ENCODE peak calls at places on chromosomes 12 and 14, in five cellular contexts. H, M, W, F and E are unnamed samples.

GRCh38 chr14:100557658-100558057 is 29.6 kb downstream of the BEGAIN start:
- DNase-seq in H (no peak), M (no peak), W (no peak), F (no peak), E (peak; percentile 56)

GRCh38 chr12:18340186-18340585 is 78.9 kb downstream of the PIK3C2G start:
- DNase-seq in H (no peak), M (no peak), W (no peak), F (no peak), E (no peak)

GRCh38 chr12:26771861-26772260 is 61.1 kb downstream of the ITPR2 start:
- DNase-seq in H (no peak), M (no peak), W (no peak), F (no peak), E (no peak)

GRCh38 chr14:65509842-65510241 is 97.3 kb downstream of the FUT8 start:
- DNase-seq in H (no peak), M (no peak), W (no peak), F (no peak), E (no peak)

GRCh38 chr14:60094306-60094897 is 2.7 kb downstream of the PCNX4 start:
- DNase-seq in H (no peak), M (peak; percentile 10), W (no peak), F (no peak), E (no peak)

GRCh38 chr14:60721331-60722162 is 2.6 kb downstream of the SIX4 start:
- DNase-seq in H (peak; percentile 59), M (peak; percentile 52), W (peak; percentile 23), F (peak; percentile 61), E (no peak)

GRCh38 chr14:77098470-77099353 is 654 bp downstream of the CIPC start:
- DNase-seq in H (no peak), M (peak; percentile 94), W (no peak), F (no peak), E (peak; percentile 15)

GRCh38 chr14:91138511-91139359 is 24.9 kb downstream of the DGLUCY start:
- DNase-seq in H (peak; percentile 36), M (no peak), W (no peak), F (peak; percentile 58), E (peak; percentile 32)

GRCh38 chr14:73254247-73255004 is 17.1 kb downstream of the PAPLN start:
- DNase-seq in H (no peak), M (no peak), W (no peak), F (no peak), E (no peak)

GRCh38 chr14:23351681-23352505 is 794 bp downstream of the SLC22A17 start:
- DNase-seq in H (no peak), M (peak; percentile 35), W (no peak), F (no peak), E (no peak)

GRCh38 chr12:28489256-28489655 is 299.0 kb downstream of the CCDC91 start:
- DNase-seq in H (no peak), M (no peak), W (no peak), F (no peak), E (no peak)

GRCh38 chr14:70789361-70789760 is 20.0 kb downstream of the MAP3K9 start:
- DNase-seq in H (no peak), M (no peak), W (no peak), F (no peak), E (no peak)

GRCh38 chr12:49932746-49933145 is 17.8 kb upstream of the AQP2 start:
- DNase-seq in H (no peak), M (no peak), W (no peak), F (no peak), E (no peak)

GRCh38 chr12:42525444-42525843 is 64.1 kb downstream of the PRICKLE1 start:
- DNase-seq in H (no peak), M (no peak), W (no peak), F (no peak), E (no peak)

GRCh38 chr12:122389677-122390076 is 32.8 kb downstream of the CLIP1 start:
- DNase-seq in H (no peak), M (no peak), W (no peak), F (no peak), E (no peak)

GRCh38 chr12:130196827-130197226 is 34.6 kb downstream of the FZD10 start:
- DNase-seq in H (no peak), M (no peak), W (no peak), F (no peak), E (no peak)

GRCh38 chr12:79251356-79251755 is 386.8 kb downstream of the SYT1 start:
- DNase-seq in H (no peak), M (no peak), W (no peak), F (no peak), E (no peak)

GRCh38 chr12:4272014-4272975 is 1.3 kb upstream of the CCND2 start:
- DNase-seq in H (peak; percentile 90), M (peak; percentile 85), W (peak; percentile 80), F (peak; percentile 89), E (peak; percentile 96)

GRCh38 chr14:54108481-54109471 is 152.2 kb upstream of the BMP4 start:
- DNase-seq in H (no peak), M (no peak), W (no peak), F (no peak), E (no peak)

GRCh38 chr12:608413-608812 is 54.8 kb downstream of the NINJ2 start:
- DNase-seq in H (no peak), M (no peak), W (no peak), F (no peak), E (no peak)

GRCh38 chr12:11785722-11786121 is 136.2 kb downstream of the ETV6 start:
- DNase-seq in H (no peak), M (no peak), W (no peak), F (no peak), E (no peak)

GRCh38 chr14:102185360-102185759 is 45.7 kb downstream of the WDR20 start:
- DNase-seq in H (no peak), M (no peak), W (no peak), F (no peak), E (no peak)

GRCh38 chr12:93776581-93777018 is 99.4 kb downstream of the CRADD start:
- DNase-seq in H (no peak), M (no peak), W (no peak), F (no peak), E (no peak)

GRCh38 chr12:129067482-129067881 is 214.2 kb downstream of the GLT1D1 start:
- DNase-seq in H (no peak), M (no peak), W (no peak), F (no peak), E (no peak)

GRCh38 chr12:123571343-123571813 is 13.0 kb upstream of the TMED2 start:
- DNase-seq in H (no peak), M (peak; percentile 18), W (no peak), F (no peak), E (peak; percentile 23)

GRCh38 chr14:36028218-36028617 is 148.3 kb downstream of the PTCSC3 start:
- DNase-seq in H (no peak), M (no peak), W (no peak), F (no peak), E (peak; percentile 11)

GRCh38 chr14:56860441-56860840 is 50.2 kb upstream of the OTX2 start:
- DNase-seq in H (no peak), M (peak; percentile 70), W (no peak), F (no peak), E (no peak)

GRCh38 chr14:90534091-90534837 is 137.4 kb downstream of the CALM1 start:
- DNase-seq in H (no peak), M (no peak), W (no peak), F (no peak), E (no peak)

GRCh38 chr12:65728913-65729793 is 95.1 kb upstream of the HMGA2 start:
- DNase-seq in H (no peak), M (peak; percentile 60), W (no peak), F (no peak), E (no peak)

GRCh38 chr12:52715416-52715815 is 12.1 kb upstream of the KRT77 start:
- DNase-seq in H (no peak), M (no peak), W (no peak), F (no peak), E (peak; percentile 68)

GRCh38 chr12:73421832-73422231 is 1115.8 kb upstream of the ATXN7L3B start:
- DNase-seq in H (no peak), M (no peak), W (no peak), F (no peak), E (peak; percentile 41)

GRCh38 chr12:54578778-54579177 is 9.7 kb downstream of the PPP1R1A start:
- DNase-seq in H (no peak), M (no peak), W (no peak), F (no peak), E (no peak)

GRCh38 chr14:90587918-90588317 is 191.1 kb downstream of the CALM1 start:
- DNase-seq in H (no peak), M (no peak), W (no peak), F (no peak), E (no peak)

GRCh38 chr12:131249291-131250027 is 295.8 kb downstream of the ADGRD1 start:
- DNase-seq in H (no peak), M (no peak), W (no peak), F (no peak), E (no peak)

GRCh38 chr12:107057071-107057834 is 36.1 kb downstream of the CRY1 start:
- DNase-seq in H (no peak), M (no peak), W (no peak), F (no peak), E (no peak)

GRCh38 chr14:64504310-64504896 is at the start of gene ZBTB1:
- DNase-seq in H (peak; percentile 63), M (peak; percentile 70), W (peak; percentile 63), F (peak; percentile 89), E (peak; percentile 78)